ENCODE peak calls at places on chromosomes 7 and 10, in ten cellular contexts. X, Y, T, U, A, H, J, O, D and M are unnamed samples. For H3K4me1, the result is how much of the 10 kb centered on the place peaks cover.

GRCh38 chr7:90677742-90678439 is 81.8 kb downstream of the CDK14 start:
- DNase-seq in X (no peak), Y (no peak), T (no peak), U (no peak), A (no peak), H (no peak), J (no peak), O (no peak), D (no peak), M (no peak)

GRCh38 chr7:70579397-70580097 is 552.4 kb upstream of the GALNT17 start:
- DNase-seq in X (no peak), Y (no peak), T (no peak), U (no peak), A (no peak), H (no peak), J (no peak), O (no peak), D (no peak), M (no peak)

GRCh38 chr10:7512487-7512886 is 101.7 kb upstream of the SFMBT2 start:
- DNase-seq in X (no peak), Y (peak), T (no peak), U (no peak), A (no peak), H (no peak), J (no peak), O (no peak), D (no peak), M (peak)

GRCh38 chr10:68938117-68938516 is 17.9 kb upstream of the DDX21 start:
- DNase-seq in X (no peak), Y (no peak), T (peak), U (no peak), A (no peak), H (no peak), J (no peak), O (no peak), D (no peak), M (no peak)

GRCh38 chr10:114131094-114131493 is 42.9 kb downstream of the CCDC186 start:
- DNase-seq in X (no peak), Y (no peak), T (no peak), U (no peak), A (no peak), H (no peak), J (no peak), O (no peak), D (no peak), M (no peak)

GRCh38 chr10:3761916-3762708 is 22.9 kb downstream of the KLF6 start:
- DNase-seq in X (no peak), Y (no peak), T (peak), U (no peak), A (no peak), H (no peak), J (peak), O (no peak), D (no peak), M (no peak)

GRCh38 chr7:51593638-51594037 is 277.0 kb upstream of the COBL start:
- DNase-seq in X (no peak), Y (no peak), T (no peak), U (no peak), A (no peak), H (no peak), J (no peak), O (no peak), D (no peak), M (no peak)

GRCh38 chr7:132643302-132643701 is 67.0 kb upstream of the PLXNA4 start:
- DNase-seq in X (no peak), Y (no peak), T (no peak), U (no peak), A (no peak), H (no peak), J (no peak), O (no peak), D (no peak), M (no peak)

GRCh38 chr10:21315321-21316220 is 209.9 kb downstream of the SKIDA1 start:
- DNase-seq in X (peak), Y (no peak), T (peak), U (peak), A (peak), H (no peak), J (peak), O (peak), D (peak), M (peak)

GRCh38 chr7:143265017-143265693 is 1.9 kb downstream of the GSTK1 start:
- DNase-seq in X (no peak), Y (no peak), T (no peak), U (no peak), A (no peak), H (no peak), J (no peak), O (peak), D (no peak), M (peak)

GRCh38 chr10:85333594-85333993 is 1005.2 kb downstream of the CCSER2 start:
- DNase-seq in X (no peak), Y (no peak), T (no peak), U (no peak), A (no peak), H (no peak), J (no peak), O (no peak), D (no peak), M (no peak)

GRCh38 chr10:91162050-91162494 is 58.4 kb upstream of the PCGF5 start:
- DNase-seq in X (no peak), Y (peak), T (peak), U (peak), A (peak), H (peak), J (peak), O (no peak), D (no peak), M (peak)

GRCh38 chr7:114879554-114879953 is 42.3 kb upstream of the MDFIC start:
- DNase-seq in X (no peak), Y (no peak), T (no peak), U (no peak), A (no peak), H (no peak), J (no peak), O (no peak), D (no peak), M (no peak)

GRCh38 chr7:139570119-139570518 is 46.6 kb downstream of the CLEC2L start:
- DNase-seq in X (no peak), Y (no peak), T (no peak), U (no peak), A (no peak), H (no peak), J (no peak), O (no peak), D (no peak), M (no peak)

GRCh38 chr7:151249034-151249731 is 689 bp upstream of the SMARCD3 start:
- DNase-seq in X (peak), Y (no peak), T (peak), U (peak), A (peak), H (no peak), J (peak), O (peak), D (peak), M (peak)

GRCh38 chr7:30453859-30454258 is 24.7 kb downstream of the NOD1 start:
- DNase-seq in X (no peak), Y (no peak), T (no peak), U (no peak), A (no peak), H (no peak), J (no peak), O (no peak), D (no peak), M (no peak)

GRCh38 chr10:24727811-24728210 is 4.1 kb upstream of the ARHGAP21 start:
- DNase-seq in X (no peak), Y (no peak), T (peak), U (no peak), A (no peak), H (no peak), J (peak), O (no peak), D (no peak), M (no peak)

GRCh38 chr7:121313793-121314676 is 14.8 kb upstream of the WNT16 start:
- DNase-seq in X (no peak), Y (no peak), T (peak), U (no peak), A (no peak), H (no peak), J (peak), O (no peak), D (no peak), M (peak)

GRCh38 chr10:66942407-66942806 is 16.6 kb downstream of the LRRTM3 start:
- DNase-seq in X (no peak), Y (no peak), T (no peak), U (no peak), A (no peak), H (no peak), J (no peak), O (no peak), D (no peak), M (no peak)

GRCh38 chr7:3888096-3888495 is 587.0 kb downstream of the SDK1 start:
- DNase-seq in X (no peak), Y (no peak), T (no peak), U (no peak), A (no peak), H (no peak), J (no peak), O (no peak), D (no peak), M (no peak)

GRCh38 chr7:99242667-99243066 is 30.0 kb upstream of the MYH16 start:
- DNase-seq in X (no peak), Y (no peak), T (no peak), U (no peak), A (no peak), H (no peak), J (no peak), O (no peak), D (no peak), M (no peak)

GRCh38 chr10:24681476-24682088 is 42.1 kb downstream of the ARHGAP21 start:
- DNase-seq in X (no peak), Y (no peak), T (peak), U (no peak), A (no peak), H (no peak), J (no peak), O (no peak), D (peak), M (no peak)

GRCh38 chr10:14024349-14025202 is 306.1 kb downstream of the FRMD4A start:
- DNase-seq in X (no peak), Y (no peak), T (no peak), U (no peak), A (no peak), H (no peak), J (no peak), O (no peak), D (no peak), M (no peak)

GRCh38 chr7:343227-343822 is 53.4 kb downstream of the FOXL3 start:
- DNase-seq in X (no peak), Y (no peak), T (peak), U (no peak), A (no peak), H (no peak), J (no peak), O (no peak), D (no peak), M (no peak)

GRCh38 chr10:124708246-124708779 is 35.9 kb downstream of the FAM53B start:
- DNase-seq in X (no peak), Y (no peak), T (no peak), U (no peak), A (no peak), H (no peak), J (no peak), O (no peak), D (no peak), M (no peak)

GRCh38 chr10:21092683-21093524 is 195.8 kb upstream of the NEBL start:
- DNase-seq in X (no peak), Y (no peak), T (no peak), U (no peak), A (no peak), H (no peak), J (no peak), O (no peak), D (no peak), M (no peak)

GRCh38 chr7:1248077-1248458 is 15.4 kb downstream of the UNCX start:
- DNase-seq in X (no peak), Y (peak), T (no peak), U (peak), A (no peak), H (no peak), J (no peak), O (no peak), D (no peak), M (no peak)

GRCh38 chr7:94303736-94304135 is 91.0 kb upstream of the COL1A2 start:
- DNase-seq in X (peak), Y (no peak), T (peak), U (no peak), A (peak), H (no peak), J (peak), O (no peak), D (no peak), M (no peak)

GRCh38 chr7:99095698-99096097 is 48.2 kb downstream of the SMURF1 start:
- DNase-seq in X (no peak), Y (no peak), T (no peak), U (no peak), A (peak), H (no peak), J (no peak), O (peak), D (no peak), M (no peak)

GRCh38 chr10:6379015-6379776 is 176.5 kb downstream of the PFKFB3 start:
- DNase-seq in X (no peak), Y (no peak), T (no peak), U (no peak), A (no peak), H (no peak), J (no peak), O (no peak), D (no peak), M (no peak)

GRCh38 chr7:13560441-13560840 is 429.0 kb downstream of the ETV1 start:
- DNase-seq in X (no peak), Y (no peak), T (no peak), U (no peak), A (no peak), H (no peak), J (no peak), O (no peak), D (no peak), M (no peak)

GRCh38 chr10:19659920-19660655 is 156.1 kb upstream of the PLXDC2 start:
- DNase-seq in X (no peak), Y (no peak), T (no peak), U (no peak), A (no peak), H (no peak), J (no peak), O (no peak), D (no peak), M (no peak)

GRCh38 chr7:88092676-88092999 is 127.2 kb downstream of the SRI start:
- DNase-seq in X (no peak), Y (no peak), T (no peak), U (no peak), A (no peak), H (no peak), J (no peak), O (no peak), D (no peak), M (peak)

GRCh38 chr10:70480254-70480861 is 1.8 kb downstream of the PALD1 start:
- DNase-seq in X (no peak), Y (peak), T (no peak), U (no peak), A (no peak), H (no peak), J (no peak), O (no peak), D (no peak), M (no peak)

GRCh38 chr10:70479161-70479531 is 579 bp downstream of the PALD1 start:
- DNase-seq in X (no peak), Y (no peak), T (no peak), U (peak), A (no peak), H (no peak), J (no peak), O (no peak), D (no peak), M (peak)

GRCh38 chr10:70477661-70478162 is 855 bp upstream of the PALD1 start:
- DNase-seq in X (no peak), Y (peak), T (peak), U (no peak), A (peak), H (peak), J (no peak), O (no peak), D (no peak), M (peak)

GRCh38 chr10:70479626-70480253 is 1.2 kb downstream of the PALD1 start:
- DNase-seq in X (no peak), Y (no peak), T (no peak), U (no peak), A (no peak), H (no peak), J (no peak), O (no peak), D (no peak), M (no peak)

DNA sequence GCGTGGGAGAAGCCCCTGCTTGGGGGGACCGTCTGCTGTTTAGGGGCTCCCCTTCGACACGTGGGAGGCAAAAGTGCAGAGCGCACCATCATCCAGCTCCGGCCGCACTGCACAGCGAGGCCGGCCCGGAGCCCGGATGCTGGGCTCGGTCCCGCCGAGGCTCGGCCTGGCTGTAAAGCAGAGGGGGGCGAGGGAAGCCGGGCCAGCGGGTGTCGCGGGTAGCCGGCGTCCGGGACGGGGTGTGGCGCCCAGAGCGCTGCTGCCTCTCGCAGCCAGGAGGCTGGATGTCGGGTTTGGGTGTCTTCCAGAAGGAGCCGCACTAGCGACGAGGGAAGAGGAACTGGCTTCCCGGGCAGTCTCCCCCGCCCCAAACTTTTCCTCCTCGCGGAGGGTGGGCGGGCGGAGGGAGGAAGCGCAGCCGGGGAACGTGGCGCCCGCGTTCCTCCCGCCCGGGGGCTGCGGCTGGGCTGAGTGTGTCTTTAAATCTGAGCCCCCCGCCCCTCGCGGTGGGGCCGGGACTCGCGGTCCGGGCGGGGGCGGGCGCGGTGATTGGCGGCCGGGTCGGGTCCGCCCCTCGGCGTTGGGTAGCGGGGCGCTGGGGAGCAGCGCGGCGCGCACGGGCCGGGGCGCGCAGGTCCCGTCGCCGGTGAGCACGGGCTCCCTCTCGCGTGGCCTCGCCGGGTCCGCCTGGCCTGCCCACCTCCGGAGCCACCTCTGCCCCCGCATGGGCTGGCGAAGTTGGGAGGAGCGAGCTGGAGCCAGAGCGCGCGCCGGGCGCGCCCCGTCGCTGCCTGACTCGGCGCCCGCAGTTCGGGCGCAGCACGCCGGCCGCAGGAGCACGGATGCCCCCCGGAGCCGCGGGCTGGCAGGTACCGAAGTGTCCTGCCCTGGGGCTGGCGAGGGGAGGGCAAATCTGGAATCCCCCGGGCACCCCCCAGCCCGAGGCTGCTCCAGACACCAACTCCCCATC is at the start of gene PALD1:
- DNase-seq in X (peak), Y (peak), T (peak), U (peak), A (peak), H (peak), J (no peak), O (peak), D (peak), M (peak)
- H3K4me3 ChIP-seq in X (peak), Y (peak), T (peak), U (peak), A (peak), H (peak), J (peak), O (peak), D (peak), M (peak)

DNA sequence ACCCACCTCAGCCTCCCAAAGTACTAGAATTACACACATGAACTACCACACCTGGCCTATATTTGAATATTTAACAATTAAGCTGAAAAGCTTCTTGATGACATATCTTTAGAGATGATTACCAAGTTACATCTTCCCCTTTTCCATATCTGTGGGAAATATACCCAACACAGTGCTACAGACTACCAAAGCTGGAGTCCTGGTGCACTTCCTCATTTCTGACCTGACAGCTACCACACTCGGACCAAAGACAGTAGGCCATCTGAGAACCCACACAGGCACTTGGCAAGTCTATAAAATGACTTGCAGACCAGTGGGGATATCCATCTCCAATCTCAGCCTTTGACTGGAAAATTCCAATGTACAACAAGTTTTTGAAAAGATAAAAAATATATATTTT is 270.4 kb upstream of the KLF14 start:
- DNase-seq in X (no peak), Y (no peak), T (no peak), U (no peak), A (no peak), H (no peak), J (no peak), O (no peak), D (no peak), M (no peak)
- H3K4me1 ChIP-seq in X (under half), Y (under half), T (under half), U (under half), A (under half), H (under half), J (under half), O (under half), D (under half), M (under half)

DNA sequence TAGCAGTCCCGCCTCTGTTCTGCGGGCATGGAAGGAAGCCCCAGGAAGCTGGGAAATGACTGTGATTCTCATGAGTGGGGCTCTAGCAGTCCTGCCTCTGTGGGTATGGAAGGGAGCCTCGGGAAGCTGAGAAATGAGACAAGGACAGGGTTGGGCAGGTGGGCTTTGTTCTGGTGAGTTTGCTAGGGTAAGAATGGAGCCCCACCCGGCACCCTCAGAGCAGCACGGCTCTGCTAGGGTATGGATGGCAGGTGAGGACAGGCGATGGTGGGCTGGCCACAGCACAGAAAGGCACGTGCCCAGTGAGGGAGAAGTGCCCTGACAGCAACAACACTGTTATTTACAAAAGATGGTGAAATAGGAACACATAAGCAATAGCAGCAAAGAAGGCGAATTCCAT is 39.6 kb downstream of the SVIL start:
- DNase-seq in X (no peak), Y (no peak), T (no peak), U (no peak), A (no peak), H (no peak), J (no peak), O (no peak), D (no peak), M (no peak)
- H3K27ac ChIP-seq in X (peak), Y (no peak), T (no peak), U (no peak), A (peak), H (no peak), J (no peak), O (no peak), D (no peak), M (no peak)

GRCh38 chr7:149041350-149041749 is 13.0 kb upstream of the PDIA4 start:
- DNase-seq in X (no peak), Y (no peak), T (no peak), U (no peak), A (no peak), H (no peak), J (no peak), O (no peak), D (no peak), M (no peak)

GRCh38 chr7:149048805-149049204 is 20.5 kb upstream of the PDIA4 start:
- DNase-seq in X (no peak), Y (no peak), T (no peak), U (no peak), A (no peak), H (no peak), J (no peak), O (no peak), D (no peak), M (no peak)

DNA sequence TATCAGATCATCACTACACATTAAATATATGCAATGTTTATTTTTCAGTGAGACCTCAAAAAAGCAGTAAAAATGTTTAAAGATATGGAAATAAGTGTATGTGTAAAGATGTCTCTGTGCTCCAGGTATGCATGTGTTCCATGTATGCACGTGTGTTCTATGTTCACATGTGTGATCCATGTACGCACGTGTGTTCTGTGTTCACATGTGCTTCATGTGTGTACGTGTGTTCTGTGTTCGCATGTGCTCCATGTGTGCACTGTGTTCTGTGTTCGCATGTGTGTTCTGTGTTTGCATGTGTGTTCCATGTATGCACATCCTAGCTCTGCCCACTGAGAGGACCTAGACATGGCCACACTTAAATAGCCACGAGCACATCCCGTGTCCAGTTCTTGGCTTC is 15.6 kb upstream of the PDIA4 start:
- DNase-seq in X (no peak), Y (no peak), T (no peak), U (no peak), A (no peak), H (no peak), J (no peak), O (no peak), D (no peak), M (no peak)
- H3K4me3 ChIP-seq in X (no peak), Y (no peak), T (no peak), U (no peak), A (no peak), H (no peak), J (no peak), O (no peak), D (no peak), M (no peak)

GRCh38 chr7:5635461-5636445 is 145.7 kb downstream of the RNF216 start:
- DNase-seq in X (no peak), Y (no peak), T (no peak), U (no peak), A (no peak), H (no peak), J (no peak), O (no peak), D (no peak), M (no peak)
- H3K4me1 ChIP-seq in X (half or more), Y (under half), T (under half), U (under half), A (under half), H (under half), J (half or more), O (half or more), D (under half), M (under half)